ENCODE peak calls at places on chromosomes 3 and 15, in seven cellular contexts. A, E, Y, F, C, M and N are unnamed samples.

GRCh38 chr3:160707187-160707789 is 30.3 kb downstream of the ARL14 start:
- ATAC-seq in A (peak; percentile 70), E (peak; percentile 74), Y (peak; percentile 58), F (peak; percentile 89), C (peak; percentile 93), M (peak; percentile 92), N (no peak)

GRCh38 chr3:184678317-184679055 is 33.4 kb downstream of the MAGEF1 start:
- ATAC-seq in A (peak; percentile 16), E (no peak), Y (peak; percentile 48), F (peak; percentile 46), C (no peak), M (no peak), N (peak; percentile 11)

GRCh38 chr15:36133686-36134085 is 445.7 kb upstream of the CDIN1 start:
- ATAC-seq in A (no peak), E (no peak), Y (no peak), F (peak; percentile 70), C (no peak), M (no peak), N (no peak)

GRCh38 chr3:23762214-23763039 is 43.3 kb upstream of the UBE2E1 start:
- ATAC-seq in A (no peak), E (no peak), Y (no peak), F (no peak), C (no peak), M (no peak), N (no peak)

GRCh38 chr3:10232138-10232537 is 16.1 kb upstream of the TATDN2 start:
- ATAC-seq in A (no peak), E (no peak), Y (no peak), F (no peak), C (no peak), M (no peak), N (no peak)

GRCh38 chr15:80210612-80211554 is 41.1 kb downstream of the CTXND1 start:
- ATAC-seq in A (peak; percentile 51), E (no peak), Y (no peak), F (no peak), C (no peak), M (no peak), N (no peak)

GRCh38 chr3:121998030-121998580 is 23.9 kb downstream of the ILDR1 start:
- ATAC-seq in A (no peak), E (no peak), Y (no peak), F (peak; percentile 50), C (no peak), M (no peak), N (no peak)

GRCh38 chr3:129525341-129525968 is 3.0 kb upstream of the RHO start:
- ATAC-seq in A (no peak), E (no peak), Y (no peak), F (peak; percentile 75), C (no peak), M (no peak), N (no peak)

GRCh38 chr15:71651750-71652186 is 158.6 kb upstream of the NR2E3 start:
- ATAC-seq in A (peak; percentile 54), E (no peak), Y (no peak), F (peak; percentile 93), C (peak; percentile 94), M (peak; percentile 75), N (peak; percentile 26)

GRCh38 chr3:17964113-17964512 is 221.7 kb upstream of the TBC1D5 start:
- ATAC-seq in A (no peak), E (no peak), Y (no peak), F (no peak), C (no peak), M (no peak), N (no peak)

GRCh38 chr3:4703054-4703480 is 209.9 kb downstream of the ITPR1 start:
- ATAC-seq in A (no peak), E (peak; percentile 84), Y (no peak), F (peak; percentile 88), C (no peak), M (no peak), N (peak; percentile 90)

GRCh38 chr3:42804113-42804830 is at the start of gene HIGD1A:
- ATAC-seq in A (peak; percentile 98), E (peak; percentile 98), Y (peak; percentile 100), F (peak; percentile 99), C (peak; percentile 100), M (peak; percentile 98), N (peak; percentile 100)

GRCh38 chr3:42801784-42802183 is 2.5 kb downstream of the HIGD1A start:
- ATAC-seq in A (no peak), E (no peak), Y (no peak), F (no peak), C (no peak), M (no peak), N (no peak)

GRCh38 chr3:42804831-42805821 is 836 bp upstream of the HIGD1A start:
- ATAC-seq in A (peak; percentile 72), E (peak; percentile 11), Y (no peak), F (peak; percentile 12), C (peak; percentile 41), M (peak; percentile 33), N (no peak)

GRCh38 chr3:42803800-42804112 is 534 bp downstream of the HIGD1A start:
- ATAC-seq in A (peak; percentile 37), E (peak; percentile 39), Y (peak; percentile 41), F (peak; percentile 44), C (peak; percentile 59), M (peak; percentile 35), N (peak; percentile 22)

GRCh38 chr3:42802876-42803799 is 1.2 kb downstream of the HIGD1A start:
- ATAC-seq in A (peak; percentile 1), E (peak; percentile 5), Y (peak; percentile 0), F (no peak), C (peak; percentile 5), M (peak; percentile 1), N (no peak)
- TF ChIP-seq POLR2A in A (peak; percentile 27), E (no peak), Y (no peak), F (no peak), C (no peak), M (no peak), N (no peak)

DNA sequence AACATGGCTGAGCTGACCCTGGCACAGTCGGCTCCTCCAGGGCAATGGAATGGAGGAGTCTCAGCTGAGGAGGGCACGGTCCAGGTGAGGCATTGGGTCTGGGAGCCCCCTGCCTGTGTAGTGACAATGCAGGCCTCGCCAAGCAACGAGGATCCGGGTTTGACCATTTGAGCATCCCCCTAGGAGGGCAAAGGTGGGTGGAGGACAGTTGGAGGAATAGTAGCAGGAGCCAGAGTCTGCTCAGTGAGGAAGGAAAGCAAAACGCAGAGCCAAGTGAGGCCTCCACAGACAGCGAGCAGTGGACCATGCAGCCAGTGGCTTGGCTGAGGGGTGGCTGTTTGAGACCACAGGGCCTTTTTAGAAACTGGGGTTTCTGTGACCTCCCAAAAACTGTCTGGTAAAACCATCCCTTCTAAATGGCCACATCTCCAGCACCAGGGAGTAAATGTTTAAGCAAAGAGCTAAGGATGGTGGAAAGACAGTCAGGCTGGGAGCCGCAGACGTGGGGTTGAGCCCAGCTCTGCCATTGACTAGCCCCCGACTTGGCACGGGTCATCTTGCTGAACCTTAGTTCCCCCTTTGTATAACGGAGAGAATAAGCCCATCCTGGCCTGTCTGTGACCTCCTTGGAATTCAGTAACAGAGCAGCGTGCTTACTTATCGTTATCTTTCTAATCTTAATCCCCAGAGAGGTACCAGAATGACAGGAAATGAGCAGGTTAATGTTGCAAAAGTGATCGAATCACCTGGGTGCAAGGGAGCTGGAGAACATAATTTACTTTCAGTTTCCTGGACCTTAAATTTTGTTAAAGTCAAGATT is 46.8 kb downstream of the CMTM6 start:
- ATAC-seq in A (no peak), E (no peak), Y (no peak), F (no peak), C (no peak), M (no peak), N (no peak)
- H3K4me1 ChIP-seq in A (no peaks in the 10 kb centered on the region), E (no peaks in the 10 kb centered on the region), Y (no peaks in the 10 kb centered on the region), F (peaks cover 10% of the 10 kb centered on the region), C (peaks cover 5% of the 10 kb centered on the region), M (no peaks in the 10 kb centered on the region), N (peaks cover 30% of the 10 kb centered on the region)

DNA sequence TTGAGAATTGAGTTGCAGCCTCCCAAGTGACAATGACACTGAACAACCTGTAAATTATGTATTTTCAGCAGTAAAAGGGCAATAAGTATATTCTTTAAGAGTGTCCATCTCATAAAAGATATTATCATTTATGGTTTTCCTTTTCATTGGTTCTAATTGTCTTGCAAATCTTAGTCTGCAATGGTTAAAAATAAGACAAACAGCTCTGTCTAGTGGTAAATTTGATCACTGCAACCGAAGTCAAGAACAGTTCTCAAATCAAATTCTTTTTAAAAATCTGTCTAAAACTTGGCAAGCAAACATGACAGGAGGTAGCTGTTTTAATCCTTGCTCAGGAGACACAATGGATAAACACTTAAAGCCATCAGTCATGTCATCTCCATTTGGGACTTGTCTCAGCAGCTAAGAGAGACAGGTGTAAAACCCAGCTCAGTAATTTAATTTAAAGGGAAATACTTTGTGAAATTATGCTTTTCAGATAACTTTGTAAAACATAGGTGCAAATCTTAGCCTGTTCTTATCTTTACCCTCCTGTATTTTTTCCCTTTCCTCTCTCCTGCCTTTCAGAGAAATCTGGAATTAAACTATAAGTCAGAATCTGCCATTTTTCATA is 150.3 kb upstream of the ARHGEF26 start:
- ATAC-seq in A (no peak), E (no peak), Y (no peak), F (peak; percentile 35), C (peak; percentile 53), M (peak; percentile 40), N (no peak)
- TF ChIP-seq POLR2A in A (no peak), E (no peak), Y (no peak), F (no peak), C (no peak), M (no peak), N (no peak)

GRCh38 chr15:101723874-101724674 is at the start of gene TARS3:
- ATAC-seq in A (peak; percentile 97), E (peak; percentile 97), Y (peak; percentile 98), F (peak; percentile 98), C (peak; percentile 99), M (peak; percentile 96), N (peak; percentile 99)

GRCh38 chr15:101727186-101727585 is 2.9 kb upstream of the TARS3 start:
- ATAC-seq in A (no peak), E (no peak), Y (no peak), F (no peak), C (no peak), M (no peak), N (no peak)

GRCh38 chr15:101724675-101725005 is 367 bp upstream of the TARS3 start:
- ATAC-seq in A (no peak), E (no peak), Y (no peak), F (no peak), C (no peak), M (no peak), N (no peak)

GRCh38 chr15:101723161-101723873 is 956 bp downstream of the TARS3 start:
- ATAC-seq in A (no peak), E (no peak), Y (no peak), F (no peak), C (no peak), M (no peak), N (no peak)

GRCh38 chr15:101725073-101725472 is 800 bp upstream of the TARS3 start:
- ATAC-seq in A (no peak), E (no peak), Y (no peak), F (no peak), C (no peak), M (no peak), N (no peak)
- H3K4me1 ChIP-seq in A (peaks cover 21% of the 10 kb centered on the region), E (peaks cover 8% of the 10 kb centered on the region), Y (no peaks in the 10 kb centered on the region), F (no peaks in the 10 kb centered on the region), C (peaks cover 6% of the 10 kb centered on the region), M (peaks cover 8% of the 10 kb centered on the region), N (no peaks in the 10 kb centered on the region)

GRCh38 chr15:89575146-89575655 is at the start of gene TICRR:
- ATAC-seq in A (peak; percentile 94), E (peak; percentile 100), Y (peak; percentile 98), F (peak; percentile 97), C (peak; percentile 96), M (peak; percentile 94), N (peak; percentile 99)
- TF ChIP-seq POLR2A in A (peak; percentile 81), E (no peak), Y (no peak), F (no peak), C (peak; percentile 41), M (peak; percentile 74), N (no peak)